ENCODE peak calls at places on chromosome 18, in five cellular contexts. One of them, this sample, is unnamed.

GRCh38 chr18:3664563-3665178 is 214.7 kb downstream of the TGIF1 start:
- DNase-seq in AG04450: no peak
- DNase-seq in right cardiac atrium: no peak
- DNase-seq in heart left ventricle: no peak
- DNase-seq in CD8-positive, alpha-beta memory T cell: no peak
- DNase-seq in this sample: peak; percentile 21

GRCh38 chr18:49725809-49726514 is 87.4 kb downstream of the ACAA2 start:
- DNase-seq in AG04450: peak; percentile 94
- DNase-seq in right cardiac atrium: peak; percentile 78
- DNase-seq in heart left ventricle: peak; percentile 81
- DNase-seq in CD8-positive, alpha-beta memory T cell: no peak
- DNase-seq in this sample: peak; percentile 60

GRCh38 chr18:77123313-77124231 is 9.0 kb downstream of the MBP start:
- DNase-seq in AG04450: no peak
- DNase-seq in right cardiac atrium: peak; percentile 22
- DNase-seq in heart left ventricle: no peak
- DNase-seq in CD8-positive, alpha-beta memory T cell: no peak
- DNase-seq in this sample: no peak

GRCh38 chr18:75203456-75204261 is 5.3 kb downstream of the PTGR3 start:
- DNase-seq in AG04450: no peak
- DNase-seq in right cardiac atrium: peak; percentile 64
- DNase-seq in heart left ventricle: no peak
- DNase-seq in CD8-positive, alpha-beta memory T cell: no peak
- DNase-seq in this sample: peak; percentile 49

GRCh38 chr18:43952398-43952797 is 675.1 kb upstream of the SYT4 start:
- DNase-seq in AG04450: no peak
- DNase-seq in right cardiac atrium: no peak
- DNase-seq in heart left ventricle: no peak
- DNase-seq in CD8-positive, alpha-beta memory T cell: no peak
- DNase-seq in this sample: no peak

GRCh38 chr18:45102863-45103262 is 422.2 kb downstream of the SETBP1 start:
- DNase-seq in AG04450: no peak
- DNase-seq in right cardiac atrium: no peak
- DNase-seq in heart left ventricle: no peak
- DNase-seq in CD8-positive, alpha-beta memory T cell: no peak
- DNase-seq in this sample: no peak

GRCh38 chr18:76490701-76491171 is 4.3 kb downstream of the ZNF516 start:
- DNase-seq in AG04450: no peak
- DNase-seq in right cardiac atrium: peak; percentile 75
- DNase-seq in heart left ventricle: no peak
- DNase-seq in CD8-positive, alpha-beta memory T cell: peak; percentile 47
- DNase-seq in this sample: peak; percentile 55

GRCh38 chr18:22434973-22435608 is 17.4 kb upstream of the CTAGE1 start:
- DNase-seq in AG04450: peak; percentile 39
- DNase-seq in right cardiac atrium: no peak
- DNase-seq in heart left ventricle: no peak
- DNase-seq in CD8-positive, alpha-beta memory T cell: no peak
- DNase-seq in this sample: no peak

GRCh38 chr18:45652303-45652702 is 37.0 kb downstream of the SLC14A2 start:
- DNase-seq in AG04450: no peak
- DNase-seq in right cardiac atrium: no peak
- DNase-seq in heart left ventricle: no peak
- DNase-seq in CD8-positive, alpha-beta memory T cell: no peak
- DNase-seq in this sample: no peak

GRCh38 chr18:78406743-78407455 is 572.7 kb upstream of the SALL3 start:
- DNase-seq in AG04450: no peak
- DNase-seq in right cardiac atrium: no peak
- DNase-seq in heart left ventricle: no peak
- DNase-seq in CD8-positive, alpha-beta memory T cell: no peak
- DNase-seq in this sample: no peak

GRCh38 chr18:11071300-11071699 is 78.1 kb downstream of the PIEZO2 start:
- DNase-seq in AG04450: no peak
- DNase-seq in right cardiac atrium: no peak
- DNase-seq in heart left ventricle: no peak
- DNase-seq in CD8-positive, alpha-beta memory T cell: no peak
- DNase-seq in this sample: no peak

GRCh38 chr18:67232406-67232805 is 284.1 kb downstream of the DSEL start:
- DNase-seq in AG04450: no peak
- DNase-seq in right cardiac atrium: no peak
- DNase-seq in heart left ventricle: no peak
- DNase-seq in CD8-positive, alpha-beta memory T cell: no peak
- DNase-seq in this sample: no peak

GRCh38 chr18:3688682-3689081 is 238.7 kb downstream of the TGIF1 start:
- DNase-seq in AG04450: peak; percentile 96
- DNase-seq in right cardiac atrium: no peak
- DNase-seq in heart left ventricle: no peak
- DNase-seq in CD8-positive, alpha-beta memory T cell: no peak
- DNase-seq in this sample: peak; percentile 50

GRCh38 chr18:2572144-2572682 is 856 bp downstream of the NDC80 start:
- DNase-seq in AG04450: no peak
- DNase-seq in right cardiac atrium: no peak
- DNase-seq in heart left ventricle: no peak
- DNase-seq in CD8-positive, alpha-beta memory T cell: no peak
- DNase-seq in this sample: no peak
- H3K27ac ChIP-seq in AG04450: no peak overlapping the region
- H3K27ac ChIP-seq in right cardiac atrium: no peak overlapping the region
- H3K27ac ChIP-seq in heart left ventricle: no peak overlapping the region
- H3K27ac ChIP-seq in CD8-positive, alpha-beta memory T cell: peak overlapping the region; percentile 100
- H3K27ac ChIP-seq in this sample: peak overlapping the region; percentile 100

GRCh38 chr18:13608791-13609552 is 117.4 kb downstream of the FAM210A start:
- DNase-seq in AG04450: no peak
- DNase-seq in right cardiac atrium: no peak
- DNase-seq in heart left ventricle: no peak
- DNase-seq in CD8-positive, alpha-beta memory T cell: no peak
- DNase-seq in this sample: peak; percentile 8
- H3K27ac ChIP-seq in AG04450: no peak overlapping the region
- H3K27ac ChIP-seq in right cardiac atrium: no peak overlapping the region
- H3K27ac ChIP-seq in heart left ventricle: no peak overlapping the region
- H3K27ac ChIP-seq in CD8-positive, alpha-beta memory T cell: no peak overlapping the region
- H3K27ac ChIP-seq in this sample: no peak overlapping the region

DNA sequence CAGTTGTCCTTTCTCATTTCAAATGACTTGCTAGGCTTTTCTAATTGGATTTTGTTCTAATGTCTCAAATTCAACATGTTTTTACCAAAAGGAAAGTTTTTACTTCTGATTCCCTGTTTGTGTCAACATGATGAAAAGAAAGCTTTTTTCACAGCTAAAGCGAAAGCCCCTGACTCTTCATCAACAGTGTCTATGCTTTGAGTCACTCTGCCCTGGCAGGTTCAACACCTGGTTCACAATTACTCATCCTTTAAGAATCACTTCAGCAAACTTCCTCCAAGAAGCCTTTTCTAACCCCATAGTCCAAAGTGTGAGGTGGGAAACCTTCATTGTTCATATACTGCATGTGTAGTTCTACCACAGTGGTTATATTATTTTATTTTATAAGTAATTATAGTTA is 7.6 kb upstream of the DSG2 start:
- DNase-seq in AG04450: no peak
- DNase-seq in right cardiac atrium: no peak
- DNase-seq in heart left ventricle: no peak
- DNase-seq in CD8-positive, alpha-beta memory T cell: no peak
- DNase-seq in this sample: no peak
- H3K27ac ChIP-seq in AG04450: no peak overlapping the region
- H3K27ac ChIP-seq in right cardiac atrium: no peak overlapping the region
- H3K27ac ChIP-seq in heart left ventricle: no peak overlapping the region
- H3K27ac ChIP-seq in CD8-positive, alpha-beta memory T cell: no peak overlapping the region
- H3K27ac ChIP-seq in this sample: no peak overlapping the region

DNA sequence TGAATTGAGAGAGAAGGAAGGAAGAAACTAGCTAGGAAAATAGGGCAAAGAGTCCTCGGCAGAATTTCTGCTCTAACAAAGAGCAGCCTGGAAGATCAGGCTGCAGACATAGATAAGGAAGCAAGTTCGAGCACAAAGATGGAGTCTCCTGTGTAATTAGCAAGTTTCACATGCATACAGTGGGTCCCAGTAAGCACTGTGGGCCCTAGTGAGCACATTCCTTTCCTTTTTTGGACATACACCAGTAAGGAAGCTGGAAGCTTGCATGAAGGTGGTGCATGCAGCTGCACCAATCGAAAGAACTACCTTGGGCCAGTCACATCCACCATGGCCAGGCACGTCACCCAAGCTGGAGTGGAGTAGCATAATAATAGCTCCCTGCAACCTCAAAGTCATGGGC is 109.7 kb downstream of the NOL4 start:
- DNase-seq in AG04450: no peak
- DNase-seq in right cardiac atrium: no peak
- DNase-seq in heart left ventricle: no peak
- DNase-seq in CD8-positive, alpha-beta memory T cell: no peak
- DNase-seq in this sample: no peak
- H3K27ac ChIP-seq in AG04450: no peak overlapping the region
- H3K27ac ChIP-seq in right cardiac atrium: no peak overlapping the region
- H3K27ac ChIP-seq in heart left ventricle: no peak overlapping the region
- H3K27ac ChIP-seq in CD8-positive, alpha-beta memory T cell: no peak overlapping the region
- H3K27ac ChIP-seq in this sample: no peak overlapping the region

GRCh38 chr18:25727281-25727680 is 363.1 kb downstream of the SS18 start:
- DNase-seq in AG04450: no peak
- DNase-seq in right cardiac atrium: no peak
- DNase-seq in heart left ventricle: no peak
- DNase-seq in CD8-positive, alpha-beta memory T cell: no peak
- DNase-seq in this sample: no peak

GRCh38 chr18:25725461-25725860 is 365.0 kb downstream of the SS18 start:
- DNase-seq in AG04450: no peak
- DNase-seq in right cardiac atrium: no peak
- DNase-seq in heart left ventricle: no peak
- DNase-seq in CD8-positive, alpha-beta memory T cell: no peak
- DNase-seq in this sample: no peak

GRCh38 chr18:25724997-25725396 is 365.4 kb downstream of the SS18 start:
- DNase-seq in AG04450: no peak
- DNase-seq in right cardiac atrium: no peak
- DNase-seq in heart left ventricle: no peak
- DNase-seq in CD8-positive, alpha-beta memory T cell: no peak
- DNase-seq in this sample: no peak

GRCh38 chr18:25724121-25724520 is 366.3 kb downstream of the SS18 start:
- DNase-seq in AG04450: no peak
- DNase-seq in right cardiac atrium: no peak
- DNase-seq in heart left ventricle: no peak
- DNase-seq in CD8-positive, alpha-beta memory T cell: no peak
- DNase-seq in this sample: no peak

GRCh38 chr18:25726278-25726677 is 364.1 kb downstream of the SS18 start:
- DNase-seq in AG04450: peak; percentile 8
- DNase-seq in right cardiac atrium: no peak
- DNase-seq in heart left ventricle: no peak
- DNase-seq in CD8-positive, alpha-beta memory T cell: no peak
- DNase-seq in this sample: no peak
- H3K27ac ChIP-seq in AG04450: peak overlapping the region; percentile 21
- H3K27ac ChIP-seq in right cardiac atrium: no peak overlapping the region
- H3K27ac ChIP-seq in heart left ventricle: no peak overlapping the region
- H3K27ac ChIP-seq in CD8-positive, alpha-beta memory T cell: peak overlapping the region; percentile 21
- H3K27ac ChIP-seq in this sample: no peak overlapping the region